ENCODE peak calls at places on chromosomes 13 and 19, in six cellular contexts. T, X, S, Q, E and J are unnamed samples.
A peak's percentile ranks its signal among the peaks of the same experiment; 100 is the strongest.

GRCh38 chr19:5961969-5962945 is 15.7 kb downstream of the RANBP3 start:
- DNase-seq in Q (no peak), T (no peak), E (no peak), S (peak; percentile 98), X (no peak), J (no peak)

GRCh38 chr19:2253106-2254051 is 2.8 kb downstream of the JSRP1 start:
- DNase-seq in Q (no peak), E (no peak), T (no peak), S (peak; percentile 45), X (peak; percentile 84), J (no peak)

GRCh38 chr13:32914686-32915085 is 101.5 kb upstream of the KL start:
- DNase-seq in X (no peak), E (no peak), Q (no peak), S (no peak), T (no peak), J (no peak)

GRCh38 chr19:29831041-29831548 is 19.3 kb downstream of the CCNE1 start:
- DNase-seq in X (no peak), Q (no peak), E (no peak), T (no peak), S (no peak), J (no peak)

GRCh38 chr19:2337329-2337707 is 8.8 kb downstream of the SPPL2B start:
- DNase-seq in T (no peak), E (no peak), S (peak; percentile 29), Q (no peak), X (peak; percentile 77), J (no peak)

GRCh38 chr13:74695021-74695800 is 561.0 kb upstream of the KLF12 start:
- DNase-seq in Q (no peak), T (no peak), S (no peak), E (no peak), X (no peak), J (no peak)

GRCh38 chr19:47351545-47351944 is 2.4 kb downstream of the DHX34 start:
- DNase-seq in S (peak; percentile 25), E (no peak), T (no peak), Q (no peak), X (no peak), J (no peak)

GRCh38 chr19:57642396-57643046 is 9.6 kb downstream of the ZNF211 start:
- DNase-seq in Q (no peak), X (no peak), E (no peak), T (no peak), S (no peak), J (no peak)

GRCh38 chr19:53290758-53291549 is 23.4 kb upstream of the VN1R4 start:
- DNase-seq in T (no peak), E (no peak), Q (no peak), X (no peak), S (no peak), J (no peak)

GRCh38 chr13:24890256-24890655 is 126.3 kb downstream of the RNF17 start:
- DNase-seq in T (no peak), S (no peak), Q (no peak), X (no peak), E (no peak), J (no peak)

GRCh38 chr19:17073869-17074627 is 1.2 kb downstream of the HAUS8 start:
- DNase-seq in E (no peak), Q (peak; percentile 43), X (no peak), T (no peak), S (no peak), J (no peak)

GRCh38 chr19:55228403-55229031 is at the start of gene TMEM86B:
- DNase-seq in X (no peak), S (peak; percentile 88), Q (no peak), T (no peak), E (no peak), J (no peak)

GRCh38 chr13:51927129-51927528 is 65.4 kb downstream of the CCDC70 start:
- DNase-seq in T (no peak), S (no peak), X (no peak), Q (no peak), E (no peak), J (no peak)

GRCh38 chr13:114115191-114115671 is 17.2 kb downstream of the RASA3 start:
- DNase-seq in E (no peak), T (no peak), Q (peak; percentile 27), X (no peak), S (peak; percentile 33), J (no peak)

GRCh38 chr19:3700242-3701032 is at the start of gene PIP5K1C:
- DNase-seq in E (peak; percentile 47), S (peak; percentile 64), T (peak; percentile 98), X (peak; percentile 99), Q (peak; percentile 97), J (peak; percentile 96)

GRCh38 chr19:3697671-3698385 is 2.4 kb downstream of the PIP5K1C start:
- DNase-seq in Q (no peak), E (no peak), S (no peak), T (no peak), X (no peak), J (no peak)

GRCh38 chr19:3698386-3698950 is 1.8 kb downstream of the PIP5K1C start:
- DNase-seq in Q (no peak), X (no peak), T (no peak), E (no peak), S (no peak), J (peak; percentile 39)

GRCh38 chr19:3699741-3700241 is 477 bp downstream of the PIP5K1C start:
- DNase-seq in X (no peak), E (no peak), T (no peak), Q (no peak), S (no peak), J (peak; percentile 46)

DNA sequence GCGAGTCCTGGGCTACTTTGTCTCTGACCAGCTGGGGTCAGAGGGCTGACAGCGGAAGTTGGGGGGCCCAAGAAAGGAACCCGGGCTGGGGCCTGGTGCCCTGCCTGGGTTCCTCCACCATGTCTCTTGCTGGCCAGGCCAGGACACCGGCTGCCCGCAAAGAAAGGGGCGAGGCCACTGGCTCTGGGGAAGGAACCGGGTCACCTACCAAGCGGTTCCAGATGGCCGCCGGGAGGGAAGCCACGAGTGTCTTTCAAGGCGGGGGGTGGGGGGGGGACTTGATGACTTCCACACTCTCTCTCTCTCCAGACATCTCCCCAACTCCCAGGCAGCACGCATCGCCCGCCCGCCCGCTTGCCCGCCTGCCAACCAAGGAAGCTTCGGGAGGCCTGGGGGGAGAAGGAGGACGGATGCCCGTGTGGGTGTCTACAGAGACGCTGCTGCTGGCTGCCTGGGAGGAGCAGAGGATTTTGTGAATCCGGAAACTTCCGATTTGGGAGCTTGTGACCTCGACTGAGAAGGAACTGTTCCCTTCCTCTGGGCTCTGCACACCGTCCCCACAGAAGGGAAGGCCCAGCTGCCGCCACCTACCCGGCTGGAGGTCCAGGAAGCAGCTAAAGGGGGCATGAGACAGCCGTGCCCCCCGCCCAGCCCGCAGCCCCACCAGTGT is 1.1 kb downstream of the PIP5K1C start:
- DNase-seq in E (no peak), S (no peak), T (peak; percentile 66), X (no peak), Q (peak; percentile 67), J (peak; percentile 61)
- TF ChIP-seq POLR2A in E (peak; percentile 10), S (no peak), T (no peak), X (no peak), Q (no peak), J (no peak)

DNA sequence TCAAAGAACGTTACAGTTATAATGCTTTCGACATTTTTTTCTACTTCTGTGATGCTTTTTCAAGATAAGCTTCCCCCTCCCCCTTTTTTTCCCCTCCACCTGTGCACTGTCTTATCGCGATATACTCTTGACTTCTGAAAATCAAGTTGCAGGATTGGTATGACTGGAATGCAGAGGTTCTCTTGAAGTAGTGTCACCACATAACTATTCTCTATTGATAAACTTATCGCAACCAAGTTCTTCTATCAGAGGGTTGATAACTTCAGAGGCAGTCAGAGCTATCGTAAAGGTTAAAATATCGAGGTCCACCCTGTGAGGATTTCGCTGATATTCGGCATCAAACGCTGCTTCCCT is 819 bp downstream of the EID2 start:
- DNase-seq in S (peak; percentile 52), Q (no peak), X (no peak), E (no peak), T (no peak), J (no peak)
- TF ChIP-seq TAF1 in S (no peak), Q (no peak), X (no peak), E (no peak), T (no peak), J (no peak)

DNA sequence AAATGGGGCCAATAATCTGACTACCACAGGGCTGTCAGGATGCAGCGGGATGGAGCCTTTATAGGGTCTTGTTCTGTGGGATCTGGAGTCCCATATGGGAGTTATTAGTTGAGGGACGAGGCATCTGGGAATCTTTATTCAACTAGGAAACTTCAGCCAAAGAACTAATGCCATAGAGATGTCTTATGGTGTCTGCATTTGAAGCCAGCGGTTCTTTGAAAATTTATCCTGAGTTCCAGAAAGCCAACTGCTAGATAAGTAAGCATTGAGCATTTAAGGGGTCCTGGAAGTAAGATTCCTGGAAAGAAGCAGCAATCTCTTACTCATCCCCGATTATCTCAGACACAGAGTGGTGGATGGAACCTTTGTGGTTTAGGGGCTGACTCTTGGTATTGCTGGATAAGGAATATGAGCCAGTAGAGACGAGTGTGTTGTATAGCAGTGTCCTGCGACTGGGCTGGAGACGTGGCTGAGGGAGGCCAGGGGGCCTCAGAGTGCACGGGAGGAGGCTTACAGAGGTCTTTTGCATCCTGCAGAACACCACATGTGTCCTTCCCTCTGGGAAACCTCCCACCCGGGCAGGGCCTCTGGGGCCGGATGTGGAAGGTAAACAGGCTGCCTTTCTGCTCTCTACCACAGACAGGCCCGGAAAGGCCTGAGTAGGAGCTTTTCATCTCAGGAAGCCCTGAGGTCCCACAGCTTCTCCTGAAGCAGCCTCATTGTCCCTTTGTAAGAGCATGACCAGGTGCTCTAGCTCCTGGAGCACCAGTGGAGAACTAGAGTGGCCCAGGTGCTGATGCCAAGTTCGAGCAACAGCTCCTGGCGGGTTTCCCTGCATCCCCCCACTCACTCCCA is 28.8 kb downstream of the ACTN4 start:
- DNase-seq in X (no peak), T (no peak), Q (peak; percentile 62), S (no peak), E (no peak), J (no peak)
- TF ChIP-seq POLR2A in X (no peak), T (no peak), Q (no peak), S (no peak), E (no peak), J (no peak)

GRCh38 chr13:108925070-108925469 is 295.7 kb downstream of the MYO16 start:
- DNase-seq in T (no peak), X (no peak), Q (no peak), E (no peak), S (no peak), J (no peak)

GRCh38 chr13:108922108-108922507 is 292.7 kb downstream of the MYO16 start:
- DNase-seq in X (no peak), Q (no peak), T (no peak), S (no peak), E (no peak), J (no peak)

GRCh38 chr13:108923386-108924061 is 294.1 kb downstream of the MYO16 start:
- DNase-seq in T (no peak), Q (no peak), S (no peak), X (no peak), E (no peak), J (no peak)

GRCh38 chr13:108926848-108927247 is 297.4 kb downstream of the MYO16 start:
- DNase-seq in S (no peak), X (no peak), E (no peak), T (no peak), Q (no peak), J (no peak)

GRCh38 chr13:108924154-108924940 is 294.9 kb downstream of the MYO16 start:
- DNase-seq in T (no peak), Q (no peak), E (no peak), S (no peak), X (no peak), J (no peak)
- TF ChIP-seq TAF1 in T (no peak), Q (no peak), E (no peak), S (no peak), X (no peak), J (no peak)

GRCh38 chr19:32029235-32029634 is 316.2 kb upstream of the ZNF507 start:
- DNase-seq in E (no peak), S (no peak), T (no peak), X (no peak), Q (no peak), J (no peak)
- TF ChIP-seq POLR2A in E (no peak), S (no peak), T (no peak), X (no peak), Q (no peak), J (no peak)